ENCODE peak calls at places on chromosome 16, in nine cellular contexts. Y, R, W, E, S, U, J, G and D are unnamed samples.

GRCh38 chr16:12829096-12829888 is 25.6 kb upstream of the CPPED1 start:
- DNase-seq in W (no peak), R (no peak), Y (no peak), J (no peak), S (no peak), E (no peak), U (no peak), G (no peak), D (peak)

GRCh38 chr16:12341423-12341822 is 364.9 kb downstream of the SNX29 start:
- DNase-seq in U (peak), G (peak), J (no peak), S (no peak), R (no peak), W (no peak), E (no peak), Y (no peak), D (no peak)

GRCh38 chr16:56833243-56833970 is 31.6 kb upstream of the SLC12A3 start:
- DNase-seq in W (no peak), J (no peak), S (no peak), Y (no peak), R (no peak), G (no peak), U (no peak), E (no peak), D (no peak)

GRCh38 chr16:53458623-53459022 is 24.4 kb downstream of the RBL2 start:
- DNase-seq in E (no peak), J (no peak), W (no peak), R (no peak), G (no peak), S (no peak), U (no peak), Y (no peak), D (no peak)

GRCh38 chr16:46986896-46987295 is 13.4 kb upstream of the DNAJA2 start:
- DNase-seq in J (no peak), Y (no peak), G (no peak), W (no peak), R (no peak), S (no peak), U (no peak), E (no peak), D (no peak)

GRCh38 chr16:13517856-13518255 is 402.1 kb upstream of the ERCC4 start:
- DNase-seq in R (no peak), S (no peak), J (no peak), W (no peak), E (no peak), Y (peak), G (no peak), U (no peak), D (no peak)

GRCh38 chr16:15404792-15405191 is 9.2 kb downstream of the MPV17L start:
- DNase-seq in W (no peak), Y (no peak), E (no peak), R (no peak), S (no peak), J (no peak), U (peak), G (no peak), D (peak)

GRCh38 chr16:27470567-27471431 is 68.8 kb downstream of the IL21R start:
- DNase-seq in G (no peak), U (peak), E (peak), J (no peak), Y (no peak), R (no peak), S (no peak), W (no peak), D (no peak)

GRCh38 chr16:67163164-67163902 is 1.2 kb upstream of the HSF4 start:
- DNase-seq in R (peak), U (no peak), S (no peak), G (no peak), W (peak), J (no peak), Y (peak), E (no peak), D (peak)

GRCh38 chr16:8720080-8720966 is 45.9 kb downstream of the ABAT start:
- DNase-seq in J (no peak), R (no peak), U (no peak), G (no peak), S (no peak), Y (peak), W (no peak), E (no peak), D (peak)

GRCh38 chr16:56950881-56951771 is 10.6 kb upstream of the CETP start:
- DNase-seq in W (peak), U (peak), Y (peak), S (no peak), R (peak), G (no peak), E (no peak), J (peak), D (peak)

GRCh38 chr16:46783800-46784199 is 35.7 kb upstream of the MYLK3 start:
- DNase-seq in R (no peak), J (no peak), S (no peak), U (no peak), G (no peak), E (no peak), Y (no peak), W (no peak), D (no peak)

GRCh38 chr16:2532494-2533141 is 1.4 kb upstream of the CEMP1 start:
- DNase-seq in Y (peak), R (peak), J (peak), U (no peak), G (peak), W (peak), S (no peak), E (no peak), D (peak)

GRCh38 chr16:48112603-48113400 is 43.0 kb downstream of the ABCC12 start:
- DNase-seq in S (no peak), U (no peak), G (no peak), Y (no peak), W (no peak), R (no peak), E (no peak), J (no peak), D (peak)

GRCh38 chr16:78216166-78216745 is 116.8 kb downstream of the WWOX start:
- DNase-seq in E (no peak), J (no peak), S (no peak), R (no peak), G (no peak), U (no peak), W (no peak), Y (no peak), D (no peak)

GRCh38 chr16:66988197-66988788 is at the start of gene CES4A:
- DNase-seq in E (no peak), J (no peak), W (no peak), U (no peak), G (no peak), S (peak), Y (no peak), R (peak), D (no peak)

GRCh38 chr16:86865866-86866675 is 287.7 kb downstream of the FOXL1 start:
- DNase-seq in W (no peak), E (no peak), Y (peak), S (no peak), U (no peak), G (no peak), J (no peak), R (no peak), D (no peak)

GRCh38 chr16:62548095-62548494 is 511.9 kb upstream of the CDH8 start:
- DNase-seq in U (no peak), J (no peak), R (no peak), S (no peak), Y (no peak), E (no peak), G (no peak), W (no peak), D (no peak)

GRCh38 chr16:86604436-86605220 is 26.3 kb downstream of the FOXL1 start:
- DNase-seq in J (peak), Y (no peak), U (no peak), W (peak), S (no peak), G (no peak), E (no peak), R (peak), D (peak)

GRCh38 chr16:89123001-89123830 is 29.6 kb downstream of the ACSF3 start:
- DNase-seq in S (no peak), G (no peak), U (no peak), J (no peak), Y (no peak), W (no peak), E (no peak), R (no peak), D (no peak)

GRCh38 chr16:81693047-81693446 is 86.0 kb upstream of the PLCG2 start:
- DNase-seq in Y (no peak), S (no peak), J (no peak), E (no peak), G (no peak), W (no peak), R (no peak), U (no peak), D (peak)

GRCh38 chr16:21283521-21284289 is 5.6 kb upstream of the CRYM start:
- DNase-seq in J (no peak), E (no peak), U (no peak), G (no peak), W (no peak), R (peak), S (no peak), Y (peak), D (peak)

GRCh38 chr16:47778106-47778803 is 317.1 kb downstream of the PHKB start:
- DNase-seq in U (no peak), G (no peak), J (no peak), S (no peak), W (no peak), E (no peak), R (no peak), Y (no peak), D (no peak)

GRCh38 chr16:87207509-87207908 is 109.7 kb downstream of the C16orf95 start:
- DNase-seq in Y (no peak), U (peak), W (no peak), S (peak), R (no peak), J (no peak), E (no peak), G (no peak), D (no peak)